ENCODE peak calls at places on chromosomes 2 and 18, in nine cellular contexts. Q is AML-193, G is HCT116, F is NCI-H2029, K is H1, N is cardiac fibroblast, B is NCI-H345, P is T47D, V is COR-L47. E is an unnamed sample.

GRCh38 chr2:189204322-189204941 is 24.9 kb upstream of the COL5A2 start:
- DNase-seq in Q (no peak), G (peak), F (no peak), K (no peak), N (peak), B (no peak), P (no peak), V (no peak), E (peak)

GRCh38 chr2:219308142-219309093 is 783 bp downstream of the PTPRN start:
- DNase-seq in Q (peak), G (peak), F (no peak), K (no peak), N (peak), B (peak), P (peak), V (peak), E (peak)

GRCh38 chr18:78767648-78768071 is 212.0 kb upstream of the SALL3 start:
- DNase-seq in Q (no peak), G (no peak), F (no peak), K (no peak), N (no peak), B (no peak), P (no peak), V (no peak), E (no peak)

GRCh38 chr2:203858176-203858575 is 9.4 kb upstream of the CTLA4 start:
- DNase-seq in Q (no peak), G (peak), F (no peak), K (no peak), N (no peak), B (no peak), P (no peak), V (no peak), E (no peak)

GRCh38 chr18:58937913-58938312 is 73.2 kb downstream of the ZNF532 start:
- DNase-seq in Q (no peak), G (no peak), F (no peak), K (no peak), N (peak), B (no peak), P (no peak), V (no peak), E (peak)

GRCh38 chr2:147135401-147135800 is 709.4 kb upstream of the ACVR2A start:
- DNase-seq in Q (no peak), G (no peak), F (peak), K (no peak), N (no peak), B (peak), P (no peak), V (peak), E (no peak)

GRCh38 chr2:232238108-232238507 is 140.4 kb upstream of the ALPP start:
- DNase-seq in Q (no peak), G (no peak), F (no peak), K (no peak), N (peak), B (no peak), P (no peak), V (no peak), E (no peak)

GRCh38 chr2:192749606-192750200 is 555.0 kb upstream of the TMEFF2 start:
- DNase-seq in Q (no peak), G (peak), F (no peak), K (no peak), N (peak), B (no peak), P (peak), V (peak), E (peak)

GRCh38 chr2:145203931-145204330 is 684.0 kb upstream of the ZEB2 start:
- DNase-seq in Q (no peak), G (no peak), F (no peak), K (no peak), N (no peak), B (peak), P (no peak), V (peak), E (no peak)

GRCh38 chr2:162333968-162334367 is 10.0 kb upstream of the GCA start:
- DNase-seq in Q (peak), G (no peak), F (no peak), K (no peak), N (peak), B (peak), P (peak), V (peak), E (peak)

GRCh38 chr2:241703128-241703604 is 1.3 kb downstream of the ING5 start:
- DNase-seq in Q (no peak), G (no peak), F (no peak), K (no peak), N (peak), B (peak), P (peak), V (no peak), E (peak)

GRCh38 chr18:77127769-77128671 is 4.6 kb downstream of the MBP start:
- DNase-seq in Q (peak), G (no peak), F (peak), K (no peak), N (peak), B (peak), P (peak), V (peak), E (peak)

GRCh38 chr18:2035056-2035455 is 536.2 kb downstream of the METTL4 start:
- DNase-seq in Q (no peak), G (no peak), F (no peak), K (no peak), N (no peak), B (no peak), P (no peak), V (no peak), E (no peak)

GRCh38 chr2:86293612-86294011 is 43.8 kb downstream of the REEP1 start:
- DNase-seq in Q (no peak), G (no peak), F (no peak), K (no peak), N (peak), B (no peak), P (no peak), V (no peak), E (peak)

GRCh38 chr2:69298862-69299261 is 88.2 kb downstream of the GFPT1 start:
- DNase-seq in Q (no peak), G (no peak), F (no peak), K (no peak), N (peak), B (no peak), P (no peak), V (no peak), E (peak)

GRCh38 chr2:134178109-134178877 is 75.6 kb upstream of the MGAT5 start:
- DNase-seq in Q (no peak), G (no peak), F (no peak), K (no peak), N (no peak), B (peak), P (peak), V (no peak), E (no peak)

GRCh38 chr2:23926289-23926749 is 604 bp downstream of the ATAD2B start:
- DNase-seq in Q (no peak), G (no peak), F (no peak), K (no peak), N (no peak), B (peak), P (peak), V (no peak), E (no peak)